ENCODE peak calls at places on chromosomes 1 and 21, in ten cellular contexts. A is GM12865, Z is spleen, C is AG09309, K is colonic mucosa, E is uterus, B is RWPE1, S is pancreas, H is osteoblast, N is H9. I is an unnamed sample.

GRCh38 chr1:12488666-12489354 is 129.2 kb downstream of the DHRS3 start:
- DNase-seq in A (no peak), Z (no peak), C (no peak), K (no peak), E (no peak), B (peak), S (no peak), H (no peak), N (no peak), I (no peak)

GRCh38 chr21:41612674-41613250 is 104.8 kb upstream of the TMPRSS2 start:
- DNase-seq in A (no peak), Z (no peak), C (peak), K (peak), E (peak), B (peak), S (peak), H (peak), N (peak), I (peak)

GRCh38 chr1:156627313-156627880 is 8.2 kb downstream of the HAPLN2 start:
- DNase-seq in A (peak), Z (no peak), C (no peak), K (peak), E (no peak), B (no peak), S (no peak), H (peak), N (peak), I (peak)

GRCh38 chr1:92816732-92817131 is 15.1 kb upstream of the RPL5 start:
- DNase-seq in A (no peak), Z (no peak), C (no peak), K (no peak), E (no peak), B (no peak), S (no peak), H (no peak), N (no peak), I (no peak)

GRCh38 chr1:231934797-231935196 is 308.2 kb downstream of the DISC1 start:
- DNase-seq in A (no peak), Z (no peak), C (no peak), K (peak), E (no peak), B (peak), S (no peak), H (no peak), N (no peak), I (no peak)

GRCh38 chr1:116134178-116134773 is 23.1 kb downstream of the MAB21L3 start:
- DNase-seq in A (peak), Z (no peak), C (no peak), K (peak), E (no peak), B (no peak), S (no peak), H (no peak), N (no peak), I (no peak)

GRCh38 chr1:42006836-42007235 is 88.1 kb upstream of the HIVEP3 start:
- DNase-seq in A (no peak), Z (no peak), C (peak), K (no peak), E (no peak), B (peak), S (no peak), H (peak), N (no peak), I (no peak)

GRCh38 chr21:42068592-42068991 is 2.5 kb upstream of the UMODL1 start:
- DNase-seq in A (no peak), Z (no peak), C (no peak), K (no peak), E (no peak), B (no peak), S (no peak), H (peak), N (no peak), I (no peak)

GRCh38 chr21:44759628-44760285 is 41.9 kb downstream of the UBE2G2 start:
- DNase-seq in A (no peak), Z (peak), C (no peak), K (no peak), E (no peak), B (no peak), S (no peak), H (peak), N (peak), I (no peak)

GRCh38 chr1:217528271-217528670 is 102.6 kb downstream of the GPATCH2 start:
- DNase-seq in A (no peak), Z (no peak), C (no peak), K (no peak), E (no peak), B (peak), S (no peak), H (peak), N (no peak), I (no peak)

GRCh38 chr1:205588691-205589445 is 42.9 kb downstream of the ELK4 start:
- DNase-seq in A (peak), Z (peak), C (peak), K (no peak), E (no peak), B (no peak), S (no peak), H (peak), N (peak), I (no peak)
- TF ChIP-seq CTCF in A (peak), Z (no peak), C (peak), K (peak), E (no peak), B (no peak), S (no peak), H (peak), N (peak), I (peak)

DNA sequence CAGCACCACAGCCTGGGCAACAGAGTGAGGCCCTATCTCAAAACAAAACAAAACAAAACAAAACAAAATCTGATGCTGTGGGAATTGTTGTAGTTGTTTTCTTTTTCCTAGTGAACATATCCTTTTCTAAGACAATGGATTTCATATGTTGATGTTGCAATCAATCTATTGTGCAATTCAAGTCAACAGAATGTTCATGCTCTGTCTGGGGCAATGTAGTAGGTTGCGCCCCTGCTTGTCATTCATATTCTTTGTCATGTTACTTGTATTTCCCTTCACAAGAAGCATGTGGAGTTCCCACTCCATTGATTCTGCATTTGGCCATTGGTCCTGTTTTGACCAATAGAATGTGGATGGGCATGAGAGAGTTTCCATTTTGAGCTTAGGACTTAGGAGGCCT is 223.9 kb downstream of the DUSP10 start:
- DNase-seq in A (no peak), Z (no peak), C (peak), K (no peak), E (no peak), B (no peak), S (no peak), H (no peak), N (no peak), I (no peak)
- TF ChIP-seq CTCF in A (no peak), Z (no peak), C (no peak), K (no peak), E (no peak), B (no peak), S (no peak), H (no peak), N (no peak), I (no peak)

GRCh38 chr1:29516063-29516820 is 279.9 kb downstream of the PTPRU start:
- DNase-seq in A (no peak), Z (no peak), C (no peak), K (no peak), E (no peak), B (no peak), S (no peak), H (peak), N (peak), I (no peak)

GRCh38 chr1:29514361-29515187 is 278.3 kb downstream of the PTPRU start:
- DNase-seq in A (no peak), Z (peak), C (no peak), K (no peak), E (no peak), B (no peak), S (no peak), H (no peak), N (no peak), I (no peak)

GRCh38 chr1:29511436-29511835 is 275.1 kb downstream of the PTPRU start:
- DNase-seq in A (no peak), Z (no peak), C (no peak), K (no peak), E (no peak), B (no peak), S (no peak), H (no peak), N (peak), I (no peak)

GRCh38 chr1:29515188-29515955 is 279.1 kb downstream of the PTPRU start:
- DNase-seq in A (no peak), Z (peak), C (no peak), K (no peak), E (no peak), B (no peak), S (no peak), H (no peak), N (peak), I (no peak)

DNA sequence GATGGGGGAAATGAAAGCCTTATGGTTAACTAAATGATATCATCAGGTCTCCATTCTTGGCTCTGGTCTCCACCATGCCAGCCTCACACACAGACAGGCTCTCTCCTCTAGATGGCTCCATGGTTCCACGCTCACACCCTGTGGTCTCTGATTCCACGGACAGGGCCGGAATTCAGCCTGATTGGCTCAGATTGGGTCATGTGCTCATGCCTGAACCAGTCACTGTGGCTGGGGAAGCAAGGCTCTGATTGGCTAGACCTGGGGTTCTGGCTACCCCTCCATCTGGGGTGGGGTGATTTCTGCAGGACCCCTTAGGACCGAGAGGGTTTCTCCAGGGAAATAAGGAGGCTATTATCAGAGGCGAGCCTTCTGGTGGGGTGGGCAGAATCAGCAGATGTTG is 277.0 kb downstream of the PTPRU start:
- DNase-seq in A (peak), Z (peak), C (peak), K (no peak), E (no peak), B (peak), S (no peak), H (peak), N (peak), I (peak)
- TF ChIP-seq CTCF in A (peak), Z (no peak), C (peak), K (no peak), E (no peak), B (peak), S (no peak), H (peak), N (peak), I (no peak)

GRCh38 chr1:28894785-28895184 is 19.6 kb upstream of the EPB41 start:
- DNase-seq in A (no peak), Z (no peak), C (no peak), K (no peak), E (no peak), B (no peak), S (no peak), H (no peak), N (no peak), I (no peak)

GRCh38 chr1:28895896-28896608 is 18.3 kb upstream of the EPB41 start:
- DNase-seq in A (no peak), Z (no peak), C (no peak), K (no peak), E (peak), B (no peak), S (no peak), H (no peak), N (no peak), I (no peak)

GRCh38 chr1:28890836-28891235 is 23.5 kb upstream of the EPB41 start:
- DNase-seq in A (no peak), Z (no peak), C (no peak), K (no peak), E (no peak), B (no peak), S (no peak), H (no peak), N (no peak), I (no peak)

GRCh38 chr1:28891256-28891655 is 23.1 kb upstream of the EPB41 start:
- DNase-seq in A (no peak), Z (no peak), C (no peak), K (no peak), E (no peak), B (no peak), S (no peak), H (no peak), N (no peak), I (no peak)

DNA sequence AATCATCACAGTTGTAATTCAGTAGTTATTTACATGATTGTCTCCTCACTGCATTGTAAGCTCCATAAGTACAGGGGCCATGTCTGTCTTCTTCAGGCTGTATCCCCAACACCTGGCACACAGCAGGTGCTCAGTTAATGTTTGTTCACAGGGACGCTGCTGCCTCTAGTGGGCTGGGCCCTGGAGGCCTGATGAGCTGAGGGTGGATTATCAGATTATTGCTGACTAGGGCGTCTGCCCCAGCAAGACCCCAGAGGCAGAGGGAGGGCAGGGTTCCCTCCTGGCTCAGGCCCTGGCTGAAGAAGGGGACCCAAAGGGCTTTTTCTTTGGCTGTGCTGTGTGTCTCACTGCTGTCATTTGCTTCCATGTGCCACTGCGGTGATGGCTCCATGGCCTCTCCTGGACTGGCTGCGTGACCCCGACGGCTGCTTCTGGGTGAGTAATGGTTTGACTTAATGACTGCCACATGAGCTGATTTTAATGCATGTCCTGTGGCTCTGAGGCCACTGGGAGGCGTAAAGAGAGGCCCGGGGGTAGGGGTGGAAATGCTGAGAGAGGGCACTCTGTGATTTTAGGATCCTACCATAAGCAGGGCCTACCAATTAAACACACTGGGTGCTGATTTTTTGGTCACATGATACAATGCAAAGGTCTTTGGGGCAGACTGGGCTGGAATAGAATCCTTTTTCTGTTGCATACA is 20.8 kb upstream of the EPB41 start:
- DNase-seq in A (peak), Z (peak), C (no peak), K (no peak), E (no peak), B (no peak), S (no peak), H (peak), N (peak), I (no peak)
- TF ChIP-seq CTCF in A (peak), Z (no peak), C (peak), K (no peak), E (no peak), B (no peak), S (no peak), H (peak), N (peak), I (peak)

DNA sequence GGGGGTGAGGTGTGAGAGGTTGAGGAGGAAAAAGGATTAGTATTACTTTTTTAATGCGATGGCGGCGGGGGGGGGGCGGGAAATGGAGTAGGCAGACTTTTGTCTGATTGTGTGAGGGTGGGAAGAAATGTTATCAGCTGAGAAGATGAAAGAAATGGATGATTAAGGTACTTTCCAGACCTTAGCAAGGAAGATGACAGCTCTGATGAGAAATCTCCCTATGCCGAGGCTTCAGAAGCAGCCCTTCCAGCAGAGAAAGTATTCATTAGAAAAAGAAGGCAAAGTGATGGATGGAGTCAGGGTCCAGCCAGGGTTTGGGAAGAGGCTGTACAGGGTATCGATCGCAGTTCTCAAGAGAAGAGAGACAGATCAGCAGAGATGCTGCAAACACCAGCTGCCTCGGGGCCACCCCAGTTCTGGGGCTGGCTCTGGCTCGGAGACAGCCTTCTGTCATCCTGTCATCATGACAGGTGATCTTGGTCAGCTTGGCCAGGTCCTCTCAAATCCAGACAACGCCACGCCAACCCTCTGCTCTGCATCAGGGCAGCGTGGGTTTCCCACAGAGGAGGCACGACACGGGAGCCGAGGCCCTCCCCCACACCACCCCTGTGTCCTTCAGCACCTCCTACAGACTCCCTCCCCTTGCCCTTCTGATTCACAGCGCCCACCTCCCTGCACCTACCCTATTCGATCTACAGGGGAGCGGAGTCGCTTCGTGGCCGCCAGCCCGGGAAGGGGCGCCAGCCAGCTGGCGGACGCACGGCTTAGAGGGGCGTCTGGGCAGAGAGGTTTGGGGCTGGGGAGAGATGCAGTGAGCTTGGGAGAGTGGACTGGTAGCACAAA is 688 bp upstream of the ATXN7L2 start:
- DNase-seq in A (no peak), Z (peak), C (no peak), K (no peak), E (peak), B (no peak), S (peak), H (peak), N (no peak), I (peak)
- TF ChIP-seq CTCF in A (no peak), Z (peak), C (no peak), K (no peak), E (no peak), B (no peak), S (no peak), H (no peak), N (peak), I (peak)

GRCh38 chr1:20868263-20868662 is 81.2 kb upstream of the HP1BP3 start:
- DNase-seq in A (no peak), Z (no peak), C (no peak), K (no peak), E (no peak), B (no peak), S (no peak), H (no peak), N (no peak), I (no peak)
- TF ChIP-seq CTCF in A (no peak), Z (no peak), C (no peak), K (no peak), E (no peak), B (no peak), S (no peak), H (no peak), N (no peak), I (no peak)